ENCODE peak calls at places on chromosomes 7 and 10, in six cellular contexts. J, Z, O, A, L and B are unnamed samples.

GRCh38 chr10:80542053-80542452 is 4.4 kb downstream of the SH2D4B start:
- DNase-seq in J (peak; percentile 14), Z (no peak), O (peak; percentile 5), A (peak; percentile 18), L (no peak), B (no peak)

GRCh38 chr10:10599994-10600393 is 417.7 kb upstream of the CELF2 start:
- DNase-seq in J (no peak), Z (no peak), O (no peak), A (no peak), L (no peak), B (no peak)

GRCh38 chr7:27251136-27251512 is 8.5 kb downstream of the EVX1 start:
- DNase-seq in J (no peak), Z (peak; percentile 23), O (no peak), A (no peak), L (no peak), B (peak; percentile 36)

GRCh38 chr7:33790746-33791145 is 114.6 kb upstream of the BMPER start:
- DNase-seq in J (no peak), Z (peak; percentile 8), O (no peak), A (no peak), L (peak; percentile 16), B (peak; percentile 37)

GRCh38 chr10:44419790-44420549 is 35.1 kb upstream of the CXCL12 start:
- DNase-seq in J (no peak), Z (no peak), O (no peak), A (no peak), L (no peak), B (no peak)

GRCh38 chr7:135274495-135275268 is 41.0 kb downstream of the STRA8 start:
- DNase-seq in J (peak; percentile 98), Z (peak; percentile 69), O (peak; percentile 73), A (peak; percentile 73), L (peak; percentile 91), B (peak; percentile 91)

GRCh38 chr10:133309720-133310398 is 1.1 kb downstream of the ZNF511 start:
- DNase-seq in J (no peak), Z (no peak), O (no peak), A (no peak), L (no peak), B (no peak)

GRCh38 chr10:103448751-103449150 is 3.4 kb downstream of the CALHM2 start:
- DNase-seq in J (no peak), Z (no peak), O (peak; percentile 87), A (peak; percentile 90), L (peak; percentile 42), B (peak; percentile 35)

GRCh38 chr7:134613623-134614347 is 32.9 kb upstream of the BPGM start:
- DNase-seq in J (no peak), Z (no peak), O (peak; percentile 99), A (peak; percentile 73), L (no peak), B (no peak)

GRCh38 chr10:86254081-86254480 is 112.5 kb downstream of the GRID1 start:
- DNase-seq in J (no peak), Z (no peak), O (no peak), A (no peak), L (no peak), B (no peak)

GRCh38 chr7:151575471-151575870 is 55.8 kb upstream of the RHEB start:
- DNase-seq in J (no peak), Z (no peak), O (no peak), A (no peak), L (peak; percentile 73), B (no peak)

GRCh38 chr7:98254516-98254915 is 2.5 kb upstream of the TECPR1 start:
- DNase-seq in J (no peak), Z (no peak), O (peak; percentile 64), A (no peak), L (no peak), B (no peak)

GRCh38 chr10:48506147-48506917 is 98.5 kb downstream of the ARHGAP22 start:
- DNase-seq in J (peak; percentile 31), Z (no peak), O (peak; percentile 56), A (peak; percentile 53), L (peak; percentile 71), B (peak; percentile 68)

GRCh38 chr10:43307306-43307705 is 40.4 kb upstream of the RASGEF1A start:
- DNase-seq in J (no peak), Z (no peak), O (no peak), A (no peak), L (no peak), B (no peak)

GRCh38 chr7:155802291-155802690 is 10.0 kb downstream of the SHH start:
- DNase-seq in J (no peak), Z (no peak), O (no peak), A (no peak), L (no peak), B (no peak)

GRCh38 chr10:51171946-51172345 is 97.7 kb downstream of the PRKG1 start:
- DNase-seq in J (no peak), Z (no peak), O (peak; percentile 49), A (peak; percentile 22), L (no peak), B (no peak)

GRCh38 chr7:70298780-70299446 is 700.6 kb downstream of the AUTS2 start:
- DNase-seq in J (no peak), Z (no peak), O (no peak), A (no peak), L (no peak), B (peak; percentile 21)

GRCh38 chr10:101961591-101962498 is 94.1 kb downstream of the ARMH3 start:
- DNase-seq in J (peak; percentile 24), Z (no peak), O (peak; percentile 41), A (peak; percentile 50), L (peak; percentile 65), B (no peak)
- H2BK120ac ChIP-seq in J (no peak overlapping the region), Z (no peak overlapping the region), O (no peak overlapping the region), A (no peak overlapping the region), L (no peak overlapping the region), B (no peak overlapping the region)

DNA sequence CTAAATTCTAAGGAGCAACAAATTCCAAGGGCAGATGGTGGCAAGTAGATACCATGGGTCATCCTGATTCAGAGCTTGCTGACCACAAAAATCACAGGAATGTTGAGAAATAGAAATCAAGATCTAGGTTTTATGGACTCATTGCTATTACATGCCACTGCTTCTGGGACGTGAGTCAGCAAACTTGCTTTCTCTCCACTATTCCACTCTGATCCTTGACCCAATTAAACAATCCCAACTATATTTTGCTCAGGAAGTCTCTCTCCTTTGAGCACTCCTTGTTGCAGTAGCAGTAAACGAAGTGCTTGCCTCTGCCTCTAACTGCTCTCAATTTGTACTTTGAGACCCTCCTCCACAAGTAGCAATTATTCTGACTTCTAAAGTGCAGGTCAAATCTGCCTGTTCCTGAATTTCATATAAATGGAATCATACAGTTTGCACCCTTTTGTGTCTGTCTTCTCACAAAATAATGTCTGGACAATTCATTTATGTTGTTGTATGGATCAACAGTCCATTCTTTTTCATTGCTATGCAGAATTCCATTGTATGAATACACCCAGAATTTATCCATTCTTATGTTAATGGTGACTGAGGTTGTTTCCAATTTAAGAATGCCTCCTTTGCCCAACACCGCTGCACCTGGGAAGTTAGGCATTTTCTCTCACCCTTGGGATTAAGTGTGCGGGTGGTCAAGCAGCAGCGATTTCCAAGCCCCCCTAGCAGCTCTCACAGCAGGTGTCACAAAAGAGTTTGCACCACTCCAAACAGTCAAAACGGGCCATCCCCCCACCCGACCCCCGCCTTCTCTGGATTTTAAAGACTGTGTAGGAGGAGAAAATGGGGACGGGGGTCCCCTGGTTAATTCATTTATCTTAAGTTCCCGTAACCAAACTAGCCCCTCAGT is 35.9 kb downstream of the ACSM6 start:
- DNase-seq in J (peak; percentile 66), Z (peak; percentile 23), O (peak; percentile 98), A (peak; percentile 96), L (peak; percentile 91), B (peak; percentile 96)
- H3K4ac ChIP-seq in J (peak overlapping the region; percentile 100), Z (no peak overlapping the region), O (peak overlapping the region; percentile 68), A (no peak overlapping the region), L (no peak overlapping the region), B (peak overlapping the region; percentile 92)

GRCh38 chr7:87016606-87017005 is 42.8 kb downstream of the ELAPOR2 start:
- DNase-seq in J (no peak), Z (no peak), O (no peak), A (no peak), L (no peak), B (no peak)

DNA sequence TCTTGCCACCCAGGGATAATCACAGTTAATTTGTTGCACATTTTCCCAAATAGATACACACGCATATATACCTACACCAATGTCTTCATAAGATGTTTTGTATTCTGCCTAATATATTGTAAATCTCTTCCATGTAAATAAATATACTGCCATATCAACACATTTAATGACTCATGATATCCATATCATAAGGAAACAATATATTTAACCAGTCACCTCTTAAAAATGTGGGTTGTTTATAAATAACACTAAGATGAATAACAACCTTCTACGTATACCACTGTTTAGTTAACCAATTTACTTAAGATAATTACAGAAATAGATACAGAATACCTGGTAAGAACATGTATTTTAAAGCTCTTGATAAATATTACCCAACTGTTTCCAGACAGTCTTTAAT is 38.2 kb downstream of the ELAPOR2 start:
- DNase-seq in J (no peak), Z (no peak), O (no peak), A (peak; percentile 14), L (no peak), B (no peak)
- H3K4me3 ChIP-seq in J (no peak overlapping the region), Z (no peak overlapping the region), O (no peak overlapping the region), A (no peak overlapping the region), L (no peak overlapping the region), B (no peak overlapping the region)

GRCh38 chr7:100098913-100099312 is 2.3 kb downstream of the MCM7 start:
- DNase-seq in J (no peak), Z (no peak), O (no peak), A (no peak), L (no peak), B (no peak)

GRCh38 chr7:100101016-100101862 is at the start of the genes AP4M1 and MCM7:
- DNase-seq in J (peak; percentile 98), Z (peak; percentile 99), O (peak; percentile 99), A (peak; percentile 99), L (peak; percentile 100), B (peak; percentile 100)

GRCh38 chr7:100099452-100099851 is 1.7 kb downstream of the MCM7 start:
- DNase-seq in J (no peak), Z (no peak), O (no peak), A (no peak), L (no peak), B (no peak)

GRCh38 chr7:100102950-100103840 is 1.8 kb downstream of the AP4M1 start:
- DNase-seq in J (no peak), Z (no peak), O (peak; percentile 97), A (peak; percentile 99), L (no peak), B (no peak)

GRCh38 chr7:100100420-100101015 is 679 bp downstream of the MCM7 start:
- DNase-seq in J (peak; percentile 90), Z (peak; percentile 96), O (peak; percentile 98), A (peak; percentile 99), L (peak; percentile 98), B (peak; percentile 98)
- H2BK120ac ChIP-seq in J (no peak overlapping the region), Z (peak overlapping the region; percentile 92), O (no peak overlapping the region), A (peak overlapping the region; percentile 74), L (peak overlapping the region; percentile 62), B (no peak overlapping the region)

GRCh38 chr7:2821161-2821841 is 22.8 kb downstream of the GNA12 start:
- DNase-seq in J (no peak), Z (no peak), O (peak; percentile 83), A (peak; percentile 86), L (peak; percentile 90), B (peak; percentile 75)

GRCh38 chr7:2823124-2823523 is 21.0 kb downstream of the GNA12 start:
- DNase-seq in J (no peak), Z (no peak), O (no peak), A (no peak), L (no peak), B (no peak)

GRCh38 chr7:2819954-2820397 is 24.1 kb downstream of the GNA12 start:
- DNase-seq in J (no peak), Z (no peak), O (no peak), A (no peak), L (peak; percentile 88), B (no peak)

GRCh38 chr7:2820508-2820934 is 23.6 kb downstream of the GNA12 start:
- DNase-seq in J (no peak), Z (no peak), O (peak; percentile 97), A (peak; percentile 99), L (peak; percentile 98), B (peak; percentile 64)

GRCh38 chr7:2821842-2822507 is 22.1 kb downstream of the GNA12 start:
- DNase-seq in J (no peak), Z (no peak), O (peak; percentile 91), A (peak; percentile 88), L (peak; percentile 87), B (no peak)
- H3K4ac ChIP-seq in J (peak overlapping the region; percentile 97), Z (no peak overlapping the region), O (peak overlapping the region; percentile 99), A (peak overlapping the region; percentile 77), L (peak overlapping the region; percentile 78), B (no peak overlapping the region)